ENCODE peak calls at places on chromosome 13, in five cellular contexts. One of them, this sample, is unnamed.

GRCh38 chr13:40149611-40150283 is 494.3 kb downstream of the COG6 start:
- DNase-seq in AML-193: no peak
- DNase-seq in AG08396: peak
- DNase-seq in NCI-H774: no peak
- DNase-seq in GM23338: no peak
- DNase-seq in this sample: no peak

GRCh38 chr13:65594255-65594654 is 1635.9 kb downstream of the PCDH9 start:
- DNase-seq in NCI-H774: no peak
- DNase-seq in AML-193: no peak
- DNase-seq in AG08396: no peak
- DNase-seq in GM23338: no peak
- DNase-seq in this sample: no peak

GRCh38 chr13:79346300-79346914 is 59.6 kb downstream of the RBM26 start:
- DNase-seq in NCI-H774: no peak
- DNase-seq in GM23338: no peak
- DNase-seq in AG08396: no peak
- DNase-seq in AML-193: no peak
- DNase-seq in this sample: no peak

GRCh38 chr13:44240611-44241010 is 133.0 kb upstream of the SERP2 start:
- DNase-seq in AML-193: no peak
- DNase-seq in NCI-H774: no peak
- DNase-seq in AG08396: no peak
- DNase-seq in GM23338: no peak
- DNase-seq in this sample: no peak

GRCh38 chr13:79604752-79605151 is 123.8 kb downstream of the NDFIP2 start:
- DNase-seq in AG08396: no peak
- DNase-seq in NCI-H774: no peak
- DNase-seq in AML-193: peak
- DNase-seq in GM23338: peak
- DNase-seq in this sample: no peak

GRCh38 chr13:41216160-41216559 is 21.8 kb upstream of the KBTBD7 start:
- DNase-seq in AML-193: no peak
- DNase-seq in NCI-H774: no peak
- DNase-seq in GM23338: no peak
- DNase-seq in AG08396: peak
- DNase-seq in this sample: no peak

GRCh38 chr13:67493835-67494234 is 263.7 kb upstream of the PCDH9 start:
- DNase-seq in AML-193: peak
- DNase-seq in GM23338: no peak
- DNase-seq in AG08396: no peak
- DNase-seq in NCI-H774: no peak
- DNase-seq in this sample: no peak

GRCh38 chr13:49954674-49955455 is 18.7 kb upstream of the SPRYD7 start:
- DNase-seq in AG08396: no peak
- DNase-seq in AML-193: no peak
- DNase-seq in NCI-H774: no peak
- DNase-seq in GM23338: no peak
- DNase-seq in this sample: no peak

GRCh38 chr13:113139580-113139979 is 17.0 kb downstream of the F10 start:
- DNase-seq in GM23338: no peak
- DNase-seq in NCI-H774: no peak
- DNase-seq in AML-193: no peak
- DNase-seq in AG08396: no peak
- DNase-seq in this sample: no peak

GRCh38 chr13:98299954-98300350 is 122.9 kb upstream of the RNF113B start:
- DNase-seq in GM23338: no peak
- DNase-seq in NCI-H774: no peak
- DNase-seq in AG08396: no peak
- DNase-seq in AML-193: no peak
- DNase-seq in this sample: no peak

GRCh38 chr13:52750713-52751112 is 11.1 kb upstream of the CNMD start:
- DNase-seq in AG08396: no peak
- DNase-seq in GM23338: no peak
- DNase-seq in NCI-H774: no peak
- DNase-seq in AML-193: no peak
- DNase-seq in this sample: no peak

GRCh38 chr13:100515410-100515800 is 73.2 kb downstream of the GGACT start:
- DNase-seq in AML-193: no peak
- DNase-seq in AG08396: no peak
- DNase-seq in NCI-H774: no peak
- DNase-seq in GM23338: peak
- DNase-seq in this sample: no peak

GRCh38 chr13:50509771-50510441 is 333.6 kb downstream of the DLEU7 start:
- DNase-seq in GM23338: no peak
- DNase-seq in NCI-H774: no peak
- DNase-seq in AML-193: no peak
- DNase-seq in AG08396: no peak
- DNase-seq in this sample: no peak

GRCh38 chr13:39603424-39603947 is 493 bp upstream of the LHFPL6 start:
- DNase-seq in NCI-H774: no peak
- DNase-seq in GM23338: peak
- DNase-seq in AG08396: no peak
- DNase-seq in AML-193: no peak
- DNase-seq in this sample: peak